ENCODE peak calls at places on chromosomes 16 and 17, in six cellular contexts. U, E, D, C, X and B are unnamed samples.
A peak's percentile ranks its signal among the peaks of the same experiment; 100 is the strongest.

GRCh38 chr16:30491229-30491628 is 18.7 kb downstream of the ITGAL start:
- DNase-seq in U (no peak), X (no peak), E (no peak), D (no peak), C (no peak), B (no peak)

GRCh38 chr17:44310188-44310587 is 1.8 kb downstream of the RUNDC3A start:
- DNase-seq in E (no peak), X (no peak), D (no peak), U (no peak), C (no peak), B (no peak)

GRCh38 chr17:31738067-31738466 is 121.0 kb downstream of the COPRS start:
- DNase-seq in C (peak; percentile 87), X (no peak), D (no peak), E (no peak), U (no peak), B (peak; percentile 12)

GRCh38 chr17:45775148-45775547 is 9.0 kb upstream of the CRHR1 start:
- DNase-seq in C (no peak), D (no peak), E (peak; percentile 56), X (no peak), U (no peak), B (peak; percentile 99)

GRCh38 chr17:245611-246010 is 64.2 kb upstream of the DOC2B start:
- DNase-seq in E (no peak), C (no peak), D (no peak), U (no peak), X (peak; percentile 14), B (no peak)

GRCh38 chr17:9242983-9243382 is 221.7 kb downstream of the NTN1 start:
- DNase-seq in D (no peak), X (no peak), C (no peak), U (no peak), E (no peak), B (no peak)

GRCh38 chr17:20791626-20792025 is 212.1 kb downstream of the CDRT15L2 start:
- DNase-seq in U (no peak), C (no peak), E (no peak), D (no peak), X (no peak), B (no peak)

GRCh38 chr17:40611840-40612509 is 35.6 kb downstream of the SMARCE1 start:
- DNase-seq in E (no peak), D (no peak), C (no peak), U (no peak), X (no peak), B (no peak)

GRCh38 chr17:66493283-66494019 is 191.0 kb downstream of the PRKCA start:
- DNase-seq in D (no peak), X (no peak), C (no peak), E (no peak), U (no peak), B (peak; percentile 46)

GRCh38 chr16:79997257-79997656 is 396.7 kb upstream of the MAF start:
- DNase-seq in D (no peak), U (no peak), X (no peak), E (peak; percentile 31), C (no peak), B (peak; percentile 1)